ENCODE peak calls at places on chromosomes 1 and 21, in five cellular contexts. One of them, this sample, is unnamed.

GRCh38 chr1:10597492-10597891 is 122.7 kb downstream of the PEX14 start:
- DNase-seq in progenitor cell of endocrine pancreas: no peak
- DNase-seq in CD4-positive, alpha-beta T cell: no peak
- DNase-seq in lower lobe of right lung: no peak
- DNase-seq in brain microvascular endothelial cell: no peak
- DNase-seq in this sample: no peak

GRCh38 chr1:202571719-202572339 is 138.4 kb downstream of the SYT2 start:
- DNase-seq in brain microvascular endothelial cell: no peak
- DNase-seq in CD4-positive, alpha-beta T cell: no peak
- DNase-seq in lower lobe of right lung: no peak
- DNase-seq in progenitor cell of endocrine pancreas: no peak
- DNase-seq in this sample: no peak

GRCh38 chr1:244100691-244101453 is 49.8 kb downstream of the ZBTB18 start:
- DNase-seq in brain microvascular endothelial cell: no peak
- DNase-seq in progenitor cell of endocrine pancreas: no peak
- DNase-seq in CD4-positive, alpha-beta T cell: no peak
- DNase-seq in lower lobe of right lung: no peak
- DNase-seq in this sample: no peak

GRCh38 chr21:35328856-35329455 is 279.9 kb upstream of the RUNX1 start:
- DNase-seq in lower lobe of right lung: no peak
- DNase-seq in progenitor cell of endocrine pancreas: no peak
- DNase-seq in CD4-positive, alpha-beta T cell: no peak
- DNase-seq in brain microvascular endothelial cell: no peak
- DNase-seq in this sample: no peak

GRCh38 chr1:35855016-35855700 is 27.9 kb upstream of the AGO1 start:
- DNase-seq in lower lobe of right lung: no peak
- DNase-seq in CD4-positive, alpha-beta T cell: no peak
- DNase-seq in brain microvascular endothelial cell: no peak
- DNase-seq in progenitor cell of endocrine pancreas: no peak
- DNase-seq in this sample: no peak

GRCh38 chr1:177256153-177256814 is 85.5 kb downstream of the BRINP2 start:
- DNase-seq in CD4-positive, alpha-beta T cell: no peak
- DNase-seq in brain microvascular endothelial cell: peak; percentile 87
- DNase-seq in lower lobe of right lung: peak; percentile 66
- DNase-seq in progenitor cell of endocrine pancreas: peak; percentile 37
- DNase-seq in this sample: no peak

GRCh38 chr1:25619101-25619890 is 2.7 kb downstream of the MAN1C1 start:
- DNase-seq in CD4-positive, alpha-beta T cell: peak; percentile 46
- DNase-seq in lower lobe of right lung: no peak
- DNase-seq in brain microvascular endothelial cell: no peak
- DNase-seq in progenitor cell of endocrine pancreas: peak; percentile 54
- DNase-seq in this sample: no peak

GRCh38 chr1:90348934-90349333 is 354.0 kb downstream of the ZNF326 start:
- DNase-seq in brain microvascular endothelial cell: no peak
- DNase-seq in lower lobe of right lung: no peak
- DNase-seq in progenitor cell of endocrine pancreas: no peak
- DNase-seq in CD4-positive, alpha-beta T cell: no peak
- DNase-seq in this sample: no peak

GRCh38 chr1:34262921-34263320 is 86.2 kb downstream of the C1orf94 start:
- DNase-seq in lower lobe of right lung: no peak
- DNase-seq in progenitor cell of endocrine pancreas: no peak
- DNase-seq in brain microvascular endothelial cell: no peak
- DNase-seq in CD4-positive, alpha-beta T cell: no peak
- DNase-seq in this sample: no peak

GRCh38 chr1:6174621-6175410 is 5.3 kb downstream of the CHD5 start:
- DNase-seq in brain microvascular endothelial cell: no peak
- DNase-seq in progenitor cell of endocrine pancreas: no peak
- DNase-seq in lower lobe of right lung: no peak
- DNase-seq in CD4-positive, alpha-beta T cell: no peak
- DNase-seq in this sample: no peak

GRCh38 chr1:214581785-214582184 is 21.2 kb upstream of the CENPF start:
- DNase-seq in brain microvascular endothelial cell: peak; percentile 43
- DNase-seq in lower lobe of right lung: no peak
- DNase-seq in CD4-positive, alpha-beta T cell: no peak
- DNase-seq in progenitor cell of endocrine pancreas: no peak
- DNase-seq in this sample: no peak

GRCh38 chr21:27464643-27465042 is 497.8 kb upstream of the ADAMTS5 start:
- DNase-seq in progenitor cell of endocrine pancreas: no peak
- DNase-seq in CD4-positive, alpha-beta T cell: no peak
- DNase-seq in lower lobe of right lung: no peak
- DNase-seq in brain microvascular endothelial cell: no peak
- DNase-seq in this sample: no peak

GRCh38 chr1:226912587-226913176 is 27.4 kb upstream of the COQ8A start:
- DNase-seq in CD4-positive, alpha-beta T cell: peak; percentile 11
- DNase-seq in lower lobe of right lung: peak; percentile 71
- DNase-seq in progenitor cell of endocrine pancreas: peak; percentile 58
- DNase-seq in brain microvascular endothelial cell: peak; percentile 5
- DNase-seq in this sample: peak; percentile 67

GRCh38 chr1:6948861-6949260 is 163.6 kb downstream of the CAMTA1 start:
- DNase-seq in lower lobe of right lung: no peak
- DNase-seq in progenitor cell of endocrine pancreas: no peak
- DNase-seq in brain microvascular endothelial cell: no peak
- DNase-seq in CD4-positive, alpha-beta T cell: no peak
- DNase-seq in this sample: no peak

GRCh38 chr1:224535641-224536040 is 80.5 kb upstream of the CNIH3 start:
- DNase-seq in lower lobe of right lung: no peak
- DNase-seq in progenitor cell of endocrine pancreas: no peak
- DNase-seq in CD4-positive, alpha-beta T cell: no peak
- DNase-seq in brain microvascular endothelial cell: no peak
- DNase-seq in this sample: no peak

GRCh38 chr1:25879675-25880074 is 4.2 kb upstream of the PAQR7 start:
- DNase-seq in CD4-positive, alpha-beta T cell: no peak
- DNase-seq in lower lobe of right lung: no peak
- DNase-seq in progenitor cell of endocrine pancreas: no peak
- DNase-seq in brain microvascular endothelial cell: no peak
- DNase-seq in this sample: no peak

DNA sequence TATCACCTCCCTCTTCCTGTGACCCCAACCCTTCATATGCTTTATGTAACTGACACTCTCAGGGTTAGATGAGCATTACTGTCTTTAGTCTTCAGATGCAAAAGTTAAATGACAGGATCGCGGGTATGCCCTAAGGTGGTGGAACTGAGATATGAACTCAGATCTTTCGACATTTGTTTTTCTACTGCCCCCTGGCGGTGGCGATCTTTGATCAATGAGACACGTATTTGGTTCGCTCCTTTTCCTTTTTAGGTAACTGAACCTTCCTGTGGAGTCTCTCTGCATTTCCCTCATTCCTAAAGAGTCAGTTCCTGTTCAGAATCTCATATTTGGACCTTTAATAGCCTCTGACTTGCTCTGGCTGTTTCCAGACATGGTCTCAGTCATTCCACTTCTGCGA is 47.8 kb upstream of the ZP4 start:
- DNase-seq in lower lobe of right lung: no peak
- DNase-seq in progenitor cell of endocrine pancreas: no peak
- DNase-seq in brain microvascular endothelial cell: no peak
- DNase-seq in CD4-positive, alpha-beta T cell: no peak
- DNase-seq in this sample: no peak
- TF ChIP-seq CTCF in lower lobe of right lung: no peak
- TF ChIP-seq CTCF in progenitor cell of endocrine pancreas: no peak
- TF ChIP-seq CTCF in brain microvascular endothelial cell: no peak
- TF ChIP-seq CTCF in CD4-positive, alpha-beta T cell: no peak
- TF ChIP-seq CTCF in this sample: no peak

GRCh38 chr1:15733218-15733725 is 2.8 kb upstream of the SLC25A34 start:
- DNase-seq in CD4-positive, alpha-beta T cell: no peak
- DNase-seq in brain microvascular endothelial cell: no peak
- DNase-seq in progenitor cell of endocrine pancreas: no peak
- DNase-seq in lower lobe of right lung: no peak
- DNase-seq in this sample: no peak

GRCh38 chr1:15733726-15734226 is 2.3 kb upstream of the SLC25A34 start:
- DNase-seq in progenitor cell of endocrine pancreas: no peak
- DNase-seq in lower lobe of right lung: no peak
- DNase-seq in CD4-positive, alpha-beta T cell: no peak
- DNase-seq in brain microvascular endothelial cell: no peak
- DNase-seq in this sample: no peak

GRCh38 chr1:15731735-15732685 is 4.0 kb upstream of the SLC25A34 start:
- DNase-seq in lower lobe of right lung: no peak
- DNase-seq in CD4-positive, alpha-beta T cell: no peak
- DNase-seq in brain microvascular endothelial cell: no peak
- DNase-seq in progenitor cell of endocrine pancreas: no peak
- DNase-seq in this sample: no peak

GRCh38 chr1:15734296-15734695 is 1.8 kb upstream of the SLC25A34 start:
- DNase-seq in progenitor cell of endocrine pancreas: no peak
- DNase-seq in brain microvascular endothelial cell: no peak
- DNase-seq in lower lobe of right lung: no peak
- DNase-seq in CD4-positive, alpha-beta T cell: no peak
- DNase-seq in this sample: no peak

GRCh38 chr1:15732686-15733081 is 3.4 kb upstream of the SLC25A34 start:
- DNase-seq in brain microvascular endothelial cell: no peak
- DNase-seq in CD4-positive, alpha-beta T cell: no peak
- DNase-seq in lower lobe of right lung: no peak
- DNase-seq in progenitor cell of endocrine pancreas: no peak
- DNase-seq in this sample: no peak
- TF ChIP-seq CTCF in brain microvascular endothelial cell: no peak
- TF ChIP-seq CTCF in CD4-positive, alpha-beta T cell: no peak
- TF ChIP-seq CTCF in lower lobe of right lung: no peak
- TF ChIP-seq CTCF in progenitor cell of endocrine pancreas: no peak
- TF ChIP-seq CTCF in this sample: no peak

GRCh38 chr21:42864286-42864685 is 15.1 kb downstream of the WDR4 start:
- DNase-seq in CD4-positive, alpha-beta T cell: no peak
- DNase-seq in lower lobe of right lung: no peak
- DNase-seq in progenitor cell of endocrine pancreas: no peak
- DNase-seq in brain microvascular endothelial cell: no peak
- DNase-seq in this sample: no peak

GRCh38 chr21:42861311-42862122 is 17.8 kb downstream of the WDR4 start:
- DNase-seq in progenitor cell of endocrine pancreas: no peak
- DNase-seq in CD4-positive, alpha-beta T cell: no peak
- DNase-seq in brain microvascular endothelial cell: no peak
- DNase-seq in lower lobe of right lung: no peak
- DNase-seq in this sample: no peak

GRCh38 chr21:42863504-42863870 is 15.9 kb downstream of the WDR4 start:
- DNase-seq in CD4-positive, alpha-beta T cell: no peak
- DNase-seq in progenitor cell of endocrine pancreas: no peak
- DNase-seq in brain microvascular endothelial cell: no peak
- DNase-seq in lower lobe of right lung: no peak
- DNase-seq in this sample: no peak

GRCh38 chr21:42862123-42862475 is 17.2 kb downstream of the WDR4 start:
- DNase-seq in brain microvascular endothelial cell: no peak
- DNase-seq in lower lobe of right lung: no peak
- DNase-seq in progenitor cell of endocrine pancreas: no peak
- DNase-seq in CD4-positive, alpha-beta T cell: no peak
- DNase-seq in this sample: no peak

GRCh38 chr21:42862774-42863503 is 16.4 kb downstream of the WDR4 start:
- DNase-seq in progenitor cell of endocrine pancreas: no peak
- DNase-seq in brain microvascular endothelial cell: no peak
- DNase-seq in lower lobe of right lung: no peak
- DNase-seq in CD4-positive, alpha-beta T cell: no peak
- DNase-seq in this sample: no peak
- TF ChIP-seq CTCF in progenitor cell of endocrine pancreas: peak; percentile 45
- TF ChIP-seq CTCF in brain microvascular endothelial cell: peak; percentile 11
- TF ChIP-seq CTCF in lower lobe of right lung: no peak
- TF ChIP-seq CTCF in CD4-positive, alpha-beta T cell: no peak
- TF ChIP-seq CTCF in this sample: no peak

GRCh38 chr1:236560213-236560771 is 36.5 kb downstream of the LGALS8 start:
- DNase-seq in progenitor cell of endocrine pancreas: no peak
- DNase-seq in CD4-positive, alpha-beta T cell: no peak
- DNase-seq in brain microvascular endothelial cell: no peak
- DNase-seq in lower lobe of right lung: no peak
- DNase-seq in this sample: no peak
- TF ChIP-seq CTCF in progenitor cell of endocrine pancreas: no peak
- TF ChIP-seq CTCF in CD4-positive, alpha-beta T cell: no peak
- TF ChIP-seq CTCF in brain microvascular endothelial cell: peak; percentile 31
- TF ChIP-seq CTCF in lower lobe of right lung: no peak
- TF ChIP-seq CTCF in this sample: no peak

DNA sequence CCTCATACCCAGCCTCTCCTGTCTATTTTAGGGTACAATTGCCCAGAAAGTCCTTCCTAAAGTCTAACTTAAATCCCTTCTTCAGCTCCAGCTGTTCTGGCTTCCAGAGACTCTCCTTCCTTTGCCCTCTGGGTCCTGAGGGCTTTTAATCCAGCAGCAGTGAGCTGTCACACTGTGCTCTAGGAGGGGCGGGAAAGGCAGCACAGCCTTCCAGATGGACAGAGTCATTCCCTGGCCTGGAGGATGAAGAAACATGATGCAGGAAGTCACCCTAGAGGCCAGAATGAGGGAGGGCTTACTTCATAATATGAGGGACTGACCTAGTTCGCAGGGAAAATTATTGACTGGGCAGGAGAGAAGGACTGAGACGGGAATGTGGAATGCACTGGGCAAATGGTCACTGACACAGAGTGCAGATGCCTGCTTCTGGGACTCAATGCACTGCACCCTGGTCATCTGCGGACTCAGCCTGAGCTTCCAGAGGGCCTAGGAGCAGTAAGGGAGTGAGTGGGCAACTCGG is 1.3 kb downstream of the SH2D2A start:
- DNase-seq in brain microvascular endothelial cell: peak; percentile 66
- DNase-seq in progenitor cell of endocrine pancreas: no peak
- DNase-seq in lower lobe of right lung: no peak
- DNase-seq in CD4-positive, alpha-beta T cell: no peak
- DNase-seq in this sample: no peak
- TF ChIP-seq CTCF in brain microvascular endothelial cell: peak; percentile 36
- TF ChIP-seq CTCF in progenitor cell of endocrine pancreas: no peak
- TF ChIP-seq CTCF in lower lobe of right lung: no peak
- TF ChIP-seq CTCF in CD4-positive, alpha-beta T cell: no peak
- TF ChIP-seq CTCF in this sample: no peak

GRCh38 chr21:32603131-32603530 is 9.0 kb downstream of the CFAP298 start:
- DNase-seq in lower lobe of right lung: no peak
- DNase-seq in brain microvascular endothelial cell: no peak
- DNase-seq in CD4-positive, alpha-beta T cell: no peak
- DNase-seq in progenitor cell of endocrine pancreas: no peak
- DNase-seq in this sample: no peak

GRCh38 chr21:32595431-32595830 is 10.1 kb upstream of the TCP10L start:
- DNase-seq in progenitor cell of endocrine pancreas: no peak
- DNase-seq in lower lobe of right lung: no peak
- DNase-seq in CD4-positive, alpha-beta T cell: no peak
- DNase-seq in brain microvascular endothelial cell: no peak
- DNase-seq in this sample: no peak

GRCh38 chr21:32602099-32602498 is 10.1 kb downstream of the CFAP298 start:
- DNase-seq in CD4-positive, alpha-beta T cell: no peak
- DNase-seq in brain microvascular endothelial cell: no peak
- DNase-seq in progenitor cell of endocrine pancreas: no peak
- DNase-seq in lower lobe of right lung: no peak
- DNase-seq in this sample: no peak

GRCh38 chr21:32597205-32597604 is 11.9 kb upstream of the TCP10L start:
- DNase-seq in CD4-positive, alpha-beta T cell: no peak
- DNase-seq in brain microvascular endothelial cell: peak; percentile 81
- DNase-seq in progenitor cell of endocrine pancreas: no peak
- DNase-seq in lower lobe of right lung: no peak
- DNase-seq in this sample: no peak

GRCh38 chr21:32599146-32599925 is 12.8 kb downstream of the CFAP298 start:
- DNase-seq in progenitor cell of endocrine pancreas: no peak
- DNase-seq in lower lobe of right lung: no peak
- DNase-seq in brain microvascular endothelial cell: no peak
- DNase-seq in CD4-positive, alpha-beta T cell: no peak
- DNase-seq in this sample: no peak
- TF ChIP-seq CTCF in progenitor cell of endocrine pancreas: no peak
- TF ChIP-seq CTCF in lower lobe of right lung: no peak
- TF ChIP-seq CTCF in brain microvascular endothelial cell: no peak
- TF ChIP-seq CTCF in CD4-positive, alpha-beta T cell: no peak
- TF ChIP-seq CTCF in this sample: no peak

DNA sequence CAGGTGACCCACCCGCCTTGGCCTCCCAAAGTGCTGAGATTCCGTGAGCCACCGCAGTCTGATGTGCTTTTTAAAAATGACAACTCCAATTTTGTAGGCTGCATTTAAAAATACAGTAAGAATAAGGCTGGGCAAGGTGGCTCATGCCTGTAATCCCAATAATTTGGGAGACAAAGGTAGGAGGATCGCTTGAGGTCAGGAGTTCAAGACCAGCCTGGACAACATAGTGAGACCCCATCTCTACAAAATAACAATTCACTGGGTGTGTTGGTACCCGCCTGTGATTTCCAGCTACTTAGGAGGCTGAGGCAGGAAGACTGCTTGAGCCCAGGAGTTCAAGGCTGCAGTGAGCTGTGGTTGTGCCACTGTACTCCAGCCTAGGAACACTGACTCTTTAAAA is 23.4 kb downstream of the SLC19A2 start:
- DNase-seq in lower lobe of right lung: no peak
- DNase-seq in progenitor cell of endocrine pancreas: no peak
- DNase-seq in brain microvascular endothelial cell: no peak
- DNase-seq in CD4-positive, alpha-beta T cell: no peak
- DNase-seq in this sample: no peak
- TF ChIP-seq CTCF in lower lobe of right lung: no peak
- TF ChIP-seq CTCF in progenitor cell of endocrine pancreas: no peak
- TF ChIP-seq CTCF in brain microvascular endothelial cell: no peak
- TF ChIP-seq CTCF in CD4-positive, alpha-beta T cell: no peak
- TF ChIP-seq CTCF in this sample: no peak